ENCODE peak calls at places on chromosomes 16 and 17, in seven cellular contexts. F, H, B, U, C, J and N are unnamed samples.

GRCh38 chr16:83686726-83687125 is 121.1 kb upstream of the HSBP1 start:
- DNase-seq in F (no peak), H (no peak), B (no peak), U (no peak), C (no peak), J (no peak), N (no peak)

GRCh38 chr16:27334874-27335273 is 21.1 kb downstream of the IL4R start:
- DNase-seq in F (no peak), H (no peak), B (no peak), U (no peak), C (no peak), J (peak; percentile 27), N (no peak)

GRCh38 chr16:86626284-86626683 is 47.9 kb downstream of the FOXL1 start:
- DNase-seq in F (no peak), H (peak; percentile 72), B (no peak), U (no peak), C (no peak), J (no peak), N (no peak)

GRCh38 chr17:29620271-29620670 is 2.4 kb downstream of the CORO6 start:
- DNase-seq in F (no peak), H (no peak), B (peak; percentile 57), U (no peak), C (peak; percentile 87), J (no peak), N (no peak)

GRCh38 chr17:42387663-42388380 is 420 bp downstream of the STAT3 start:
- DNase-seq in F (no peak), H (peak; percentile 91), B (no peak), U (peak; percentile 59), C (peak; percentile 47), J (no peak), N (no peak)

GRCh38 chr17:40854175-40854814 is 12.7 kb downstream of the KRT12 start:
- DNase-seq in F (peak; percentile 87), H (no peak), B (peak; percentile 84), U (no peak), C (peak; percentile 66), J (peak; percentile 47), N (peak; percentile 80)

GRCh38 chr16:29745126-29745852 is 501 bp downstream of the C16orf54 start:
- DNase-seq in F (no peak), H (no peak), B (no peak), U (no peak), C (no peak), J (no peak), N (no peak)

GRCh38 chr16:1002399-1003161 is 21.0 kb downstream of the SOX8 start:
- DNase-seq in F (peak; percentile 35), H (no peak), B (peak; percentile 90), U (no peak), C (peak; percentile 99), J (peak; percentile 34), N (no peak)

GRCh38 chr16:86848821-86849220 is 270.5 kb downstream of the FOXL1 start:
- DNase-seq in F (no peak), H (no peak), B (no peak), U (no peak), C (no peak), J (no peak), N (no peak)

GRCh38 chr17:69474171-69474831 is 59.8 kb downstream of the MAP2K6 start:
- DNase-seq in F (no peak), H (no peak), B (peak; percentile 54), U (no peak), C (no peak), J (no peak), N (no peak)

GRCh38 chr17:58250344-58251011 is 12.1 kb downstream of the LPO start:
- DNase-seq in F (no peak), H (peak; percentile 32), B (no peak), U (no peak), C (no peak), J (no peak), N (no peak)

GRCh38 chr16:24992696-24993095 is 22.5 kb downstream of the ARHGAP17 start:
- DNase-seq in F (no peak), H (no peak), B (no peak), U (no peak), C (no peak), J (no peak), N (no peak)

GRCh38 chr16:55622930-55623561 is 32.7 kb upstream of the SLC6A2 start:
- DNase-seq in F (no peak), H (no peak), B (peak; percentile 39), U (no peak), C (peak; percentile 43), J (no peak), N (no peak)

GRCh38 chr16:31466381-31466841 is 5.5 kb upstream of the TGFB1I1 start:
- DNase-seq in F (no peak), H (no peak), B (no peak), U (no peak), C (no peak), J (no peak), N (no peak)

GRCh38 chr17:41491476-41491875 is 1.8 kb upstream of the KRT36 start:
- DNase-seq in F (no peak), H (no peak), B (no peak), U (no peak), C (no peak), J (no peak), N (no peak)

GRCh38 chr17:40180694-40181093 is 3.4 kb downstream of the RAPGEFL1 start:
- DNase-seq in F (no peak), H (peak; percentile 92), B (no peak), U (no peak), C (no peak), J (no peak), N (no peak)

GRCh38 chr16:57480127-57480753 is 6.1 kb downstream of the DOK4 start:
- DNase-seq in F (no peak), H (no peak), B (peak; percentile 90), U (peak; percentile 74), C (peak; percentile 96), J (no peak), N (no peak)

GRCh38 chr17:4852504-4853075 is 19.4 kb downstream of the MINK1 start:
- DNase-seq in F (peak; percentile 28), H (no peak), B (peak; percentile 56), U (no peak), C (peak; percentile 93), J (peak; percentile 38), N (no peak)

GRCh38 chr17:14299261-14300093 is 1.4 kb upstream of the HS3ST3B1 start:
- DNase-seq in F (no peak), H (peak; percentile 91), B (no peak), U (peak; percentile 36), C (peak; percentile 91), J (no peak), N (no peak)

GRCh38 chr17:48374650-48375230 is 55.3 kb downstream of the SKAP1 start:
- DNase-seq in F (no peak), H (no peak), B (peak; percentile 74), U (no peak), C (no peak), J (no peak), N (no peak)

GRCh38 chr16:19524866-19525723 is 1.4 kb downstream of the CCP110 start:
- DNase-seq in F (no peak), H (no peak), B (no peak), U (no peak), C (peak; percentile 50), J (no peak), N (no peak)

GRCh38 chr16:10514369-10515055 is 65.9 kb downstream of the EMP2 start:
- DNase-seq in F (peak; percentile 51), H (peak; percentile 77), B (peak; percentile 60), U (peak; percentile 56), C (peak; percentile 80), J (peak; percentile 46), N (peak; percentile 34)

DNA sequence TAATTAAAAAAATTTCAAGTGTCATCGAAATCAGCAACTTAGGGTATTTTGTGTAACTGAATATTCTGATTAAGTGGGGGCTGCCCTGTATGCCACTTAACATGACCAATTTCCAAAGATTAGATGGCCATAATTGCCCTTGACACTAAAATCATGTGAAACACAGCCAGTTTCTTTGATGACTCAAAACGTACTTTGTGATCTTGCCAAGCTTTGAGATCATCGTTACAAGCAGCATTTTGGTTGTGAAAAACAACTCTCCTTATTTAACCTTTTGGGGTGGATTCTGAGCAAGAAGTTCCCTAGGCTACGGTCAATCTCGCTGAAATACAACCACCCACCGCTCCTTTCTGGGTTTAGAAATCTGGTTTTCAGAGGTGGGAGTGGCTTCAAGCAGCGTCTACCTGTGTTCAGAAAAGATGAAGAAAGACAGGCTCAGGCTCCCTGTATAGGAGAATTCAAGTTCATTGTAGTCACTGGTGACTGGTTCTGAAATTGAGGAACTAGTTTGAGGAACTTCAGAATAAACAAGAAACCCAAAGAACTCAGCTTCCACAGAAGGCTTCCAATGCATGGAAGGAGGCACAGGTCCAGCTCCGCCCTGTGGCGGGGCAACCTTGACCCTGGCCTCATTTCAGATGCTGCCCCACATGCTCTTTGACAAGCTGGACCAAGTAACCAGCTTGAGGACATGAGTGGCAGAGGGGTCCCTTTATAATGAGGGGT is 9.4 kb downstream of the MAP3K14 start:
- DNase-seq in F (no peak), H (no peak), B (peak; percentile 69), U (no peak), C (peak; percentile 80), J (peak; percentile 53), N (no peak)
- H3K4me3 ChIP-seq in F (no peak overlapping the region), H (no peak overlapping the region), B (peak overlapping the region; percentile 10), U (no peak overlapping the region), C (no peak overlapping the region), J (no peak overlapping the region), N (no peak overlapping the region)

GRCh38 chr17:50139185-50139783 is 9.3 kb upstream of the SAMD14 start:
- DNase-seq in F (no peak), H (no peak), B (no peak), U (no peak), C (peak; percentile 38), J (no peak), N (no peak)
- TF ChIP-seq CTCF in F (no peak), H (no peak), B (no peak), U (no peak), C (no peak), J (no peak), N (no peak)

DNA sequence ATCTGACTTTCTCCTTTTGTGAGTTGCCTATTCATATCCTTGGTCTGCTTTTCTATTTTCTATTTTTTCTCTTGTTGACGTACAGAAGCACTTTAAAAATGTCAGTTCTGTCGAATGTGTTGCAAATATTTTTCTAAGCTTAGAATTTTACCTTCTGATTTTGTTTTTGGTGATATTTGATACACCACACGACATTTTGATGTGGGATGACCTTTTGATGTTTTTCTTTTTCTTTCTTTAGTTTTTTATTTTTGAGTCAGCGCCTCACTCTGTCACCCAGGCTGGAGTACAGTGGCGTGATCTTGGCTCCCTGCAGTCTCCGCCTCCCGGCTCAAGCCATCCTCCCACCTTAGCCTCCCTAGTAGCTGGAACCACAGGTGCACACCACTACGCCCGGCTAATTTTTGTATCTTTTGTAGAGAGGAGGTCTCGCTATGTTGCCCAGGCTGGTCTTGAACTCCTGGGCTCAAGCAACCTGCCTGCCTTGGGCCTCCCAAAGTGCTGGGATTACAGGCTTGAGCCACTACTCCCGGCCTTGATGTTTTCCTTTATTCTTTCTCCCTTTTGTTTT is 39.6 kb downstream of the WSB1 start:
- DNase-seq in F (no peak), H (peak; percentile 84), B (no peak), U (no peak), C (no peak), J (no peak), N (no peak)
- H3K4me3 ChIP-seq in F (peak overlapping the region; percentile 55), H (peak overlapping the region; percentile 20), B (peak overlapping the region; percentile 47), U (peak overlapping the region; percentile 1), C (peak overlapping the region; percentile 73), J (peak overlapping the region; percentile 61), N (peak overlapping the region; percentile 56)

DNA sequence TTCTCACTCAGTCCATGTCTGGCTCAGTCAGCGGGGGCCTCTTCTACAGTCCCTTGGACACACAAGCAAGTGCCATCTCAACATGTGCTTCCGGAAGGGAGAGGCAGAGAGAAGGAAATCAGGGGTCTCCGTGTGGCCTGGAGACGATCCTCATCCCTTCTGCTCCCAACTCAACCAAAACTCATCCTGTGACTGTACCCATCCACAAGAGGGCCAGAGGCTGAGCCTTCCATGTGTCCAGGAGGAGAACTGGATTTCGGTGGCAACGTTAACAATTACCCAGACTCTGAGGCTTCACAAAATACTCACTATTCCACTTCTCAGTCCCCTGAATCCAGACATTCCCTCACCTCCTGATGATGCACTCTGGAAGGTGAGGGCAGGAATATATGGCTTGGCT is 7.8 kb upstream of the ALOX12B start:
- DNase-seq in F (no peak), H (no peak), B (no peak), U (no peak), C (peak; percentile 22), J (no peak), N (no peak)
- TF ChIP-seq CTCF in F (no peak), H (no peak), B (no peak), U (no peak), C (no peak), J (peak; percentile 10), N (no peak)